ENCODE peak calls at places on chromosomes 6 and 20, in six cellular contexts. O, Q, J, P, X and Z are unnamed samples.

GRCh38 chr6:90365565-90366219 is 69.0 kb upstream of the BACH2 start:
- DNase-seq in J (no peak), P (no peak), X (no peak), Q (no peak), O (no peak), Z (no peak)

GRCh38 chr20:38685853-38686473 is 38.3 kb upstream of the SLC32A1 start:
- DNase-seq in P (peak; percentile 71), X (no peak), J (peak; percentile 12), Q (peak; percentile 33), O (peak; percentile 44), Z (peak; percentile 35)

GRCh38 chr6:149317656-149318571 is at the start of gene TAB2:
- DNase-seq in P (no peak), X (peak; percentile 25), J (peak; percentile 44), O (no peak), Q (peak; percentile 57), Z (peak; percentile 32)

GRCh38 chr6:139289233-139289632 is 2.6 kb downstream of the TXLNB start:
- DNase-seq in P (no peak), J (no peak), Q (no peak), O (no peak), X (no peak), Z (no peak)

GRCh38 chr6:131062245-131063027 is 609 bp downstream of the EPB41L2 start:
- DNase-seq in J (peak; percentile 34), P (peak; percentile 73), O (no peak), Q (peak; percentile 56), X (no peak), Z (no peak)

GRCh38 chr6:166955865-166956443 is 396 bp downstream of the RNASET2 start:
- DNase-seq in X (no peak), P (no peak), Q (peak; percentile 57), J (no peak), O (peak; percentile 15), Z (peak; percentile 49)

GRCh38 chr6:3294921-3295871 is 36.4 kb downstream of the PSMG4 start:
- DNase-seq in J (no peak), X (peak; percentile 15), O (no peak), P (peak; percentile 47), Q (peak; percentile 20), Z (no peak)

GRCh38 chr20:17654649-17655285 is 27.3 kb downstream of the RRBP1 start:
- DNase-seq in O (peak; percentile 52), Q (no peak), J (peak; percentile 52), P (no peak), X (peak; percentile 71), Z (no peak)

GRCh38 chr6:25547797-25548196 is 104.2 kb upstream of the SCGN start:
- DNase-seq in J (no peak), Q (no peak), P (no peak), X (no peak), O (no peak), Z (no peak)

GRCh38 chr6:133972388-133972787 is 19.4 kb downstream of the TBPL1 start:
- DNase-seq in O (no peak), P (no peak), X (no peak), J (no peak), Q (no peak), Z (no peak)

GRCh38 chr6:106087548-106088325 is 1.6 kb downstream of the PRDM1 start:
- DNase-seq in Q (no peak), P (no peak), O (peak; percentile 87), J (peak; percentile 28), X (peak; percentile 55), Z (no peak)

GRCh38 chr6:134853111-134854055 is 96.5 kb downstream of the ALDH8A1 start:
- DNase-seq in P (no peak), X (no peak), J (peak; percentile 59), O (peak; percentile 79), Q (no peak), Z (no peak)

GRCh38 chr20:38043512-38044300 is 10.2 kb downstream of the RPRD1B start:
- DNase-seq in Q (no peak), J (no peak), X (no peak), O (peak; percentile 85), P (no peak), Z (no peak)

GRCh38 chr6:49565855-49566254 is 15.4 kb downstream of the C6orf141 start:
- DNase-seq in J (no peak), O (no peak), X (no peak), Q (no peak), P (no peak), Z (no peak)

GRCh38 chr20:5203380-5203779 is 76.6 kb downstream of the CDS2 start:
- DNase-seq in O (no peak), P (no peak), X (no peak), J (no peak), Q (no peak), Z (no peak)

GRCh38 chr20:45254867-45255266 is 503 bp upstream of the SLPI start:
- DNase-seq in J (no peak), Q (no peak), O (peak; percentile 9), X (no peak), P (no peak), Z (peak; percentile 39)

GRCh38 chr6:159499034-159499433 is 194.0 kb downstream of the SOD2 start:
- DNase-seq in P (no peak), O (no peak), X (no peak), J (no peak), Q (no peak), Z (no peak)

GRCh38 chr6:28182255-28182654 is 40.6 kb downstream of the ZKSCAN8 start:
- DNase-seq in O (no peak), P (no peak), X (no peak), Q (no peak), J (no peak), Z (no peak)

GRCh38 chr20:36835453-36836198 is 40.3 kb upstream of the TLDC2 start:
- DNase-seq in X (peak; percentile 95), J (peak; percentile 94), P (peak; percentile 92), Q (peak; percentile 93), O (peak; percentile 96), Z (peak; percentile 91)

GRCh38 chr20:36835025-36835424 is 40.9 kb upstream of the TLDC2 start:
- DNase-seq in J (no peak), X (no peak), O (no peak), P (no peak), Q (no peak), Z (no peak)

GRCh38 chr20:36832791-36833190 is 43.1 kb upstream of the TLDC2 start:
- DNase-seq in O (no peak), X (no peak), Q (no peak), P (no peak), J (no peak), Z (no peak)

GRCh38 chr20:36830791-36831691 is 44.9 kb upstream of the TLDC2 start:
- DNase-seq in O (peak; percentile 23), Q (no peak), X (peak; percentile 82), J (no peak), P (no peak), Z (peak; percentile 61)

GRCh38 chr20:36833275-36834020 is 42.5 kb upstream of the TLDC2 start:
- DNase-seq in P (no peak), Q (no peak), O (peak; percentile 95), J (peak; percentile 39), X (no peak), Z (no peak)
- H3K4me1 ChIP-seq in P (peaks cover 4% of the 10 kb centered on the region), Q (peaks cover 33% of the 10 kb centered on the region), O (peaks cover 44% of the 10 kb centered on the region), J (peaks cover 38% of the 10 kb centered on the region), X (peaks cover 85% of the 10 kb centered on the region), Z (peaks cover 30% of the 10 kb centered on the region)

GRCh38 chr6:165818200-165818599 is 155.2 kb upstream of the PDE10A start:
- DNase-seq in Q (no peak), O (no peak), X (no peak), J (no peak), P (no peak), Z (no peak)

GRCh38 chr6:165817148-165817547 is 154.1 kb upstream of the PDE10A start:
- DNase-seq in J (no peak), O (no peak), X (no peak), P (no peak), Q (no peak), Z (no peak)

GRCh38 chr6:165820407-165820806 is 157.4 kb upstream of the PDE10A start:
- DNase-seq in X (no peak), P (no peak), O (no peak), Q (no peak), J (no peak), Z (no peak)

GRCh38 chr6:165819394-165819793 is 156.4 kb upstream of the PDE10A start:
- DNase-seq in O (no peak), X (no peak), J (no peak), Q (no peak), P (no peak), Z (no peak)

GRCh38 chr6:165817771-165818170 is 154.7 kb upstream of the PDE10A start:
- DNase-seq in J (no peak), O (no peak), X (no peak), Q (no peak), P (no peak), Z (no peak)
- H3K4me3 ChIP-seq in J (no peak overlapping the region), O (no peak overlapping the region), X (no peak overlapping the region), Q (no peak overlapping the region), P (no peak overlapping the region), Z (no peak overlapping the region)

DNA sequence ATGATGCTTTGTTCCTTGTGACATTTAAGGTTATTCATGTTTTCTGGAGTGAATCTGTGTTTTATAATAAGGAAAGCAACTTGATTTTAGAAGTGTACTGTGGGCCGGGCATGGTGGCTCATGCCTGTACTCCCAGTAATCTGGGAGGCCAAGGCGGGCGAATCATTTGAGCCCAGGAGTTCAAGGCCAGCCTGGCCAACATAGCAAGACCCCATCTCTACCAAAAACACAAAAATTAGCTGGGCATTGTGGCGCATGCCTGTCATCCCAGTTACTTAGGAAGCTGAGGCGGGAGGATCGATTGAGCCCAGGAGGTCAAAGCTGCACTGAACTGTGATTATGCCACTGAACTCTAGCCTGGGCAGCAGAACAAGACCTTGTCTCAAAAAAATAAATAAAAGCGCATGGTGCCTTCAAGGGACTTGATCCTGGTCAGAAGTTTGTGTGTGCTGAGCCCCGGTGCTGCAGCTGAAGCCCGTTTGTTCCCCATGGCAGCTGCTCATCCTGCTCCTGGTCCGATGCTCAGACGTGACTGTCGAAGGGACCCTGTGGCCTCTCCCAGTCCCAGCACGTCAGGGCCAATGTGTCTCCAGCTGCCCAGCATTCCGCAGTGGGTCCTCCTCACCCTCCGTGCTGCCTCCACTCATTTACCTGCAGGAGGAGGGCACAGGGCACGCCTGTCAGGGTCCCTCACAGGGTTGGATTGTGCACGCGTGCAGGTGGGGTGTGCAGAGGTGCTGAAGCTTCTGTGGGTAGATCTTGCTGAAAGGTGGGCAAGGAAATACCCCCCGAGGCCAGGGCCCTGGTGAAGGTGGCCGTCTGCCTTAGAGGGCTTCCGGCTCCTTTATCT is 18.3 kb downstream of the ENTPD6 start:
- DNase-seq in Q (no peak), O (no peak), X (no peak), J (no peak), P (no peak), Z (no peak)
- H3K36me3 ChIP-seq in Q (no peaks in the 10 kb centered on the region), O (peaks cover 35% of the 10 kb centered on the region), X (peaks cover 76% of the 10 kb centered on the region), J (no peaks in the 10 kb centered on the region), P (peaks cover 73% of the 10 kb centered on the region), Z (peaks cover 59% of the 10 kb centered on the region)

DNA sequence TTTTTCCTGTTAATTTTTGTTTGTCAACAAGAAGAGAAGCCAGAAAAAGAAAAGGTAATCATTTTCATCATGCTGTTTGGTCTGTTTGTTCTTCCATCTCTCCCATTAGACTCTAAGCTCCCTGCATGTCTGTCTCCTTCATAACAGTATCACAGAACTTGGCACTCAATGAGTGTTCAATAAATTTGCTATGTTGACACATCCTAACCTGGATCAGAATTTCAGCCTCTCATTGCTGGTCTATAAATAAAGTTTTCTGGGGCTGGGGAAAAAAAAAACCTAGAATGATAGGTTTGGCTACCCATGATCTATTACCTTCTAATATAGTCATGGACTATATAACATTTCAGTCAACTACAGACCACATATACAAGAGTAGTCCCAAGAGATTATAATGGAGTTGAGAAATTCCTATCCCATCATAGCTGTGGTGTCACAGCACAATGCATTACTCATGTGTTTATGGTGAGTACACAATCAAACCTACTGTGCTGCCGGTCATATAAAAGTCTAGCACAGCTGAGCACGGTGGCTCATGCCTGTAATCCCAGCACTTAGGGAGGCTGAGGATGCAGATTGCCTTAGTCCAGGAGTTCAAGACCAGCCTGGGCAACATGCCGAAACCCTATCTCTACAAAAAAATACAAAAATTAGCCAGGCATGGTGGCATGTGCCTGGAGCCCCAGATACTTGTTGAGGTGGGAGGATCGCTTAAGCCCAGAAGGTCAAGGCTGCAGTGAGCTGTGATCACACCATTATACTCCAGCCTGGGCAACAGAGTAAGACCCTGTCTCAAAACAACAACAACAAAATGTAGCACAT is 5.9 kb downstream of the NUDT3 start:
- DNase-seq in J (no peak), Q (no peak), P (no peak), X (no peak), O (peak; percentile 95), Z (no peak)
- H3K4me1 ChIP-seq in J (peaks cover 29% of the 10 kb centered on the region), Q (peaks cover 25% of the 10 kb centered on the region), P (peaks cover 20% of the 10 kb centered on the region), X (peaks cover 77% of the 10 kb centered on the region), O (peaks cover 11% of the 10 kb centered on the region), Z (peaks cover 19% of the 10 kb centered on the region)